ENCODE peak calls at places on chromosomes 12 and 14, in nine cellular contexts. One of them, this sample, is unnamed.

GRCh38 chr12:103350116-103350515 is 145.7 kb downstream of the C12orf42 start:
- DNase-seq in sigmoid colon: no peak
- DNase-seq in GM19239: no peak
- DNase-seq in Caco-2: no peak
- DNase-seq in activated CD8-positive, alpha-beta memory T cell treated with anti-CD3 and anti-CD28 coated beads, Interleukin-2, amount 10 ng/mL, durations not matched to agents 7 days and 5 days: no peak
- DNase-seq in stimulated activated CD8-positive, alpha-beta memory T cell treated with anti-CD3 and anti-CD28 coated beads, Interleukin-12 subunit alpha, Interleukin-12 subunit beta, amount 100 ng/mL, for 4 hours: no peak
- DNase-seq in central memory CD8-positive, alpha-beta T cell: no peak
- DNase-seq in heart left ventricle: no peak
- DNase-seq in WTC11: no peak
- DNase-seq in this sample: no peak

GRCh38 chr12:9064815-9065606 is 50.7 kb downstream of the A2M start:
- DNase-seq in WTC11: peak
- DNase-seq in Caco-2: peak
- DNase-seq in heart left ventricle: peak
- DNase-seq in central memory CD8-positive, alpha-beta T cell: no peak
- DNase-seq in activated CD8-positive, alpha-beta memory T cell treated with anti-CD3 and anti-CD28 coated beads, Interleukin-2, amount 10 ng/mL, durations not matched to agents 7 days and 5 days: no peak
- DNase-seq in sigmoid colon: peak
- DNase-seq in stimulated activated CD8-positive, alpha-beta memory T cell treated with anti-CD3 and anti-CD28 coated beads, Interleukin-12 subunit alpha, Interleukin-12 subunit beta, amount 100 ng/mL, for 4 hours: peak
- DNase-seq in GM19239: no peak
- DNase-seq in this sample: peak

GRCh38 chr14:64502476-64503183 is 1.0 kb downstream of the ZBTB25 start:
- DNase-seq in activated CD8-positive, alpha-beta memory T cell treated with anti-CD3 and anti-CD28 coated beads, Interleukin-2, amount 10 ng/mL, durations not matched to agents 7 days and 5 days: peak
- DNase-seq in GM19239: no peak
- DNase-seq in sigmoid colon: peak
- DNase-seq in Caco-2: peak
- DNase-seq in WTC11: no peak
- DNase-seq in stimulated activated CD8-positive, alpha-beta memory T cell treated with anti-CD3 and anti-CD28 coated beads, Interleukin-12 subunit alpha, Interleukin-12 subunit beta, amount 100 ng/mL, for 4 hours: no peak
- DNase-seq in central memory CD8-positive, alpha-beta T cell: no peak
- DNase-seq in heart left ventricle: no peak
- DNase-seq in this sample: no peak

GRCh38 chr12:25500651-25501050 is 52.4 kb downstream of the LMNTD1 start:
- DNase-seq in stimulated activated CD8-positive, alpha-beta memory T cell treated with anti-CD3 and anti-CD28 coated beads, Interleukin-12 subunit alpha, Interleukin-12 subunit beta, amount 100 ng/mL, for 4 hours: no peak
- DNase-seq in heart left ventricle: no peak
- DNase-seq in GM19239: no peak
- DNase-seq in sigmoid colon: no peak
- DNase-seq in central memory CD8-positive, alpha-beta T cell: no peak
- DNase-seq in Caco-2: no peak
- DNase-seq in activated CD8-positive, alpha-beta memory T cell treated with anti-CD3 and anti-CD28 coated beads, Interleukin-2, amount 10 ng/mL, durations not matched to agents 7 days and 5 days: no peak
- DNase-seq in WTC11: no peak
- DNase-seq in this sample: no peak

GRCh38 chr12:57735952-57736742 is 2.4 kb downstream of the AGAP2 start:
- DNase-seq in Caco-2: peak
- DNase-seq in sigmoid colon: no peak
- DNase-seq in WTC11: peak
- DNase-seq in central memory CD8-positive, alpha-beta T cell: no peak
- DNase-seq in stimulated activated CD8-positive, alpha-beta memory T cell treated with anti-CD3 and anti-CD28 coated beads, Interleukin-12 subunit alpha, Interleukin-12 subunit beta, amount 100 ng/mL, for 4 hours: no peak
- DNase-seq in heart left ventricle: peak
- DNase-seq in activated CD8-positive, alpha-beta memory T cell treated with anti-CD3 and anti-CD28 coated beads, Interleukin-2, amount 10 ng/mL, durations not matched to agents 7 days and 5 days: no peak
- DNase-seq in GM19239: no peak
- DNase-seq in this sample: peak

GRCh38 chr14:98956181-98956580 is 315.8 kb downstream of the BCL11B start:
- DNase-seq in Caco-2: no peak
- DNase-seq in sigmoid colon: peak
- DNase-seq in stimulated activated CD8-positive, alpha-beta memory T cell treated with anti-CD3 and anti-CD28 coated beads, Interleukin-12 subunit alpha, Interleukin-12 subunit beta, amount 100 ng/mL, for 4 hours: no peak
- DNase-seq in activated CD8-positive, alpha-beta memory T cell treated with anti-CD3 and anti-CD28 coated beads, Interleukin-2, amount 10 ng/mL, durations not matched to agents 7 days and 5 days: no peak
- DNase-seq in heart left ventricle: no peak
- DNase-seq in central memory CD8-positive, alpha-beta T cell: no peak
- DNase-seq in GM19239: no peak
- DNase-seq in WTC11: no peak
- DNase-seq in this sample: no peak

GRCh38 chr14:58749066-58749669 is 111.4 kb downstream of the DACT1 start:
- DNase-seq in GM19239: peak
- DNase-seq in WTC11: no peak
- DNase-seq in heart left ventricle: no peak
- DNase-seq in activated CD8-positive, alpha-beta memory T cell treated with anti-CD3 and anti-CD28 coated beads, Interleukin-2, amount 10 ng/mL, durations not matched to agents 7 days and 5 days: peak
- DNase-seq in sigmoid colon: no peak
- DNase-seq in Caco-2: no peak
- DNase-seq in central memory CD8-positive, alpha-beta T cell: no peak
- DNase-seq in stimulated activated CD8-positive, alpha-beta memory T cell treated with anti-CD3 and anti-CD28 coated beads, Interleukin-12 subunit alpha, Interleukin-12 subunit beta, amount 100 ng/mL, for 4 hours: no peak
- DNase-seq in this sample: no peak

GRCh38 chr12:55972906-55973597 is 826 bp upstream of the RAB5B start:
- DNase-seq in heart left ventricle: no peak
- DNase-seq in GM19239: no peak
- DNase-seq in activated CD8-positive, alpha-beta memory T cell treated with anti-CD3 and anti-CD28 coated beads, Interleukin-2, amount 10 ng/mL, durations not matched to agents 7 days and 5 days: peak
- DNase-seq in WTC11: no peak
- DNase-seq in sigmoid colon: no peak
- DNase-seq in Caco-2: no peak
- DNase-seq in central memory CD8-positive, alpha-beta T cell: no peak
- DNase-seq in stimulated activated CD8-positive, alpha-beta memory T cell treated with anti-CD3 and anti-CD28 coated beads, Interleukin-12 subunit alpha, Interleukin-12 subunit beta, amount 100 ng/mL, for 4 hours: no peak
- DNase-seq in this sample: no peak

GRCh38 chr12:58443981-58444371 is 476.3 kb downstream of the LRIG3 start:
- DNase-seq in GM19239: no peak
- DNase-seq in activated CD8-positive, alpha-beta memory T cell treated with anti-CD3 and anti-CD28 coated beads, Interleukin-2, amount 10 ng/mL, durations not matched to agents 7 days and 5 days: no peak
- DNase-seq in stimulated activated CD8-positive, alpha-beta memory T cell treated with anti-CD3 and anti-CD28 coated beads, Interleukin-12 subunit alpha, Interleukin-12 subunit beta, amount 100 ng/mL, for 4 hours: no peak
- DNase-seq in sigmoid colon: no peak
- DNase-seq in central memory CD8-positive, alpha-beta T cell: no peak
- DNase-seq in WTC11: no peak
- DNase-seq in heart left ventricle: peak
- DNase-seq in Caco-2: no peak
- DNase-seq in this sample: no peak

GRCh38 chr14:67566908-67567307 is 33.2 kb downstream of the PIGH start:
- DNase-seq in heart left ventricle: no peak
- DNase-seq in WTC11: no peak
- DNase-seq in stimulated activated CD8-positive, alpha-beta memory T cell treated with anti-CD3 and anti-CD28 coated beads, Interleukin-12 subunit alpha, Interleukin-12 subunit beta, amount 100 ng/mL, for 4 hours: no peak
- DNase-seq in central memory CD8-positive, alpha-beta T cell: no peak
- DNase-seq in sigmoid colon: peak
- DNase-seq in GM19239: no peak
- DNase-seq in activated CD8-positive, alpha-beta memory T cell treated with anti-CD3 and anti-CD28 coated beads, Interleukin-2, amount 10 ng/mL, durations not matched to agents 7 days and 5 days: no peak
- DNase-seq in Caco-2: no peak
- DNase-seq in this sample: no peak

GRCh38 chr14:95774265-95775160 is 60.6 kb upstream of the TCL1A start:
- DNase-seq in Caco-2: peak
- DNase-seq in WTC11: peak
- DNase-seq in heart left ventricle: no peak
- DNase-seq in GM19239: peak
- DNase-seq in sigmoid colon: no peak
- DNase-seq in stimulated activated CD8-positive, alpha-beta memory T cell treated with anti-CD3 and anti-CD28 coated beads, Interleukin-12 subunit alpha, Interleukin-12 subunit beta, amount 100 ng/mL, for 4 hours: peak
- DNase-seq in activated CD8-positive, alpha-beta memory T cell treated with anti-CD3 and anti-CD28 coated beads, Interleukin-2, amount 10 ng/mL, durations not matched to agents 7 days and 5 days: peak
- DNase-seq in central memory CD8-positive, alpha-beta T cell: peak
- DNase-seq in this sample: peak

GRCh38 chr12:52181757-52182156 is 10.1 kb downstream of the KRT80 start:
- DNase-seq in GM19239: no peak
- DNase-seq in heart left ventricle: no peak
- DNase-seq in Caco-2: no peak
- DNase-seq in central memory CD8-positive, alpha-beta T cell: no peak
- DNase-seq in stimulated activated CD8-positive, alpha-beta memory T cell treated with anti-CD3 and anti-CD28 coated beads, Interleukin-12 subunit alpha, Interleukin-12 subunit beta, amount 100 ng/mL, for 4 hours: no peak
- DNase-seq in activated CD8-positive, alpha-beta memory T cell treated with anti-CD3 and anti-CD28 coated beads, Interleukin-2, amount 10 ng/mL, durations not matched to agents 7 days and 5 days: no peak
- DNase-seq in WTC11: peak
- DNase-seq in sigmoid colon: no peak
- DNase-seq in this sample: no peak

GRCh38 chr12:57604454-57605307 is at the start of gene DTX3:
- DNase-seq in Caco-2: peak
- DNase-seq in stimulated activated CD8-positive, alpha-beta memory T cell treated with anti-CD3 and anti-CD28 coated beads, Interleukin-12 subunit alpha, Interleukin-12 subunit beta, amount 100 ng/mL, for 4 hours: no peak
- DNase-seq in GM19239: no peak
- DNase-seq in sigmoid colon: peak
- DNase-seq in central memory CD8-positive, alpha-beta T cell: no peak
- DNase-seq in WTC11: peak
- DNase-seq in activated CD8-positive, alpha-beta memory T cell treated with anti-CD3 and anti-CD28 coated beads, Interleukin-2, amount 10 ng/mL, durations not matched to agents 7 days and 5 days: peak
- DNase-seq in heart left ventricle: peak
- DNase-seq in this sample: no peak

GRCh38 chr12:120799417-120800045 is 73.9 kb downstream of the ACADS start:
- DNase-seq in heart left ventricle: no peak
- DNase-seq in activated CD8-positive, alpha-beta memory T cell treated with anti-CD3 and anti-CD28 coated beads, Interleukin-2, amount 10 ng/mL, durations not matched to agents 7 days and 5 days: no peak
- DNase-seq in stimulated activated CD8-positive, alpha-beta memory T cell treated with anti-CD3 and anti-CD28 coated beads, Interleukin-12 subunit alpha, Interleukin-12 subunit beta, amount 100 ng/mL, for 4 hours: no peak
- DNase-seq in sigmoid colon: no peak
- DNase-seq in Caco-2: peak
- DNase-seq in central memory CD8-positive, alpha-beta T cell: no peak
- DNase-seq in WTC11: no peak
- DNase-seq in GM19239: no peak
- DNase-seq in this sample: no peak

GRCh38 chr12:51082561-51083139 is 746 bp downstream of the CSRNP2 start:
- DNase-seq in WTC11: no peak
- DNase-seq in heart left ventricle: no peak
- DNase-seq in stimulated activated CD8-positive, alpha-beta memory T cell treated with anti-CD3 and anti-CD28 coated beads, Interleukin-12 subunit alpha, Interleukin-12 subunit beta, amount 100 ng/mL, for 4 hours: no peak
- DNase-seq in activated CD8-positive, alpha-beta memory T cell treated with anti-CD3 and anti-CD28 coated beads, Interleukin-2, amount 10 ng/mL, durations not matched to agents 7 days and 5 days: peak
- DNase-seq in sigmoid colon: no peak
- DNase-seq in Caco-2: no peak
- DNase-seq in central memory CD8-positive, alpha-beta T cell: no peak
- DNase-seq in GM19239: no peak
- DNase-seq in this sample: peak

GRCh38 chr14:70827366-70828151 is 18.2 kb upstream of the MAP3K9 start:
- DNase-seq in sigmoid colon: no peak
- DNase-seq in stimulated activated CD8-positive, alpha-beta memory T cell treated with anti-CD3 and anti-CD28 coated beads, Interleukin-12 subunit alpha, Interleukin-12 subunit beta, amount 100 ng/mL, for 4 hours: no peak
- DNase-seq in WTC11: no peak
- DNase-seq in Caco-2: no peak
- DNase-seq in GM19239: no peak
- DNase-seq in heart left ventricle: no peak
- DNase-seq in central memory CD8-positive, alpha-beta T cell: no peak
- DNase-seq in activated CD8-positive, alpha-beta memory T cell treated with anti-CD3 and anti-CD28 coated beads, Interleukin-2, amount 10 ng/mL, durations not matched to agents 7 days and 5 days: no peak
- DNase-seq in this sample: no peak

GRCh38 chr12:64006211-64006610 is 161.7 kb downstream of the SRGAP1 start:
- DNase-seq in central memory CD8-positive, alpha-beta T cell: no peak
- DNase-seq in sigmoid colon: no peak
- DNase-seq in stimulated activated CD8-positive, alpha-beta memory T cell treated with anti-CD3 and anti-CD28 coated beads, Interleukin-12 subunit alpha, Interleukin-12 subunit beta, amount 100 ng/mL, for 4 hours: no peak
- DNase-seq in Caco-2: no peak
- DNase-seq in WTC11: no peak
- DNase-seq in activated CD8-positive, alpha-beta memory T cell treated with anti-CD3 and anti-CD28 coated beads, Interleukin-2, amount 10 ng/mL, durations not matched to agents 7 days and 5 days: no peak
- DNase-seq in GM19239: no peak
- DNase-seq in heart left ventricle: no peak
- DNase-seq in this sample: no peak

GRCh38 chr14:98404811-98405210 is 867.2 kb downstream of the BCL11B start:
- DNase-seq in sigmoid colon: no peak
- DNase-seq in heart left ventricle: no peak
- DNase-seq in central memory CD8-positive, alpha-beta T cell: no peak
- DNase-seq in stimulated activated CD8-positive, alpha-beta memory T cell treated with anti-CD3 and anti-CD28 coated beads, Interleukin-12 subunit alpha, Interleukin-12 subunit beta, amount 100 ng/mL, for 4 hours: no peak
- DNase-seq in WTC11: no peak
- DNase-seq in GM19239: no peak
- DNase-seq in Caco-2: no peak
- DNase-seq in activated CD8-positive, alpha-beta memory T cell treated with anti-CD3 and anti-CD28 coated beads, Interleukin-2, amount 10 ng/mL, durations not matched to agents 7 days and 5 days: no peak
- DNase-seq in this sample: no peak

GRCh38 chr12:19988457-19988856 is 379.9 kb upstream of the PDE3A start:
- DNase-seq in GM19239: no peak
- DNase-seq in sigmoid colon: no peak
- DNase-seq in Caco-2: no peak
- DNase-seq in WTC11: no peak
- DNase-seq in central memory CD8-positive, alpha-beta T cell: no peak
- DNase-seq in stimulated activated CD8-positive, alpha-beta memory T cell treated with anti-CD3 and anti-CD28 coated beads, Interleukin-12 subunit alpha, Interleukin-12 subunit beta, amount 100 ng/mL, for 4 hours: no peak
- DNase-seq in activated CD8-positive, alpha-beta memory T cell treated with anti-CD3 and anti-CD28 coated beads, Interleukin-2, amount 10 ng/mL, durations not matched to agents 7 days and 5 days: no peak
- DNase-seq in heart left ventricle: no peak
- DNase-seq in this sample: no peak

GRCh38 chr14:20848316-20848954 is 42.8 kb upstream of the RNASE3 start:
- DNase-seq in WTC11: no peak
- DNase-seq in activated CD8-positive, alpha-beta memory T cell treated with anti-CD3 and anti-CD28 coated beads, Interleukin-2, amount 10 ng/mL, durations not matched to agents 7 days and 5 days: no peak
- DNase-seq in stimulated activated CD8-positive, alpha-beta memory T cell treated with anti-CD3 and anti-CD28 coated beads, Interleukin-12 subunit alpha, Interleukin-12 subunit beta, amount 100 ng/mL, for 4 hours: no peak
- DNase-seq in GM19239: no peak
- DNase-seq in sigmoid colon: no peak
- DNase-seq in central memory CD8-positive, alpha-beta T cell: no peak
- DNase-seq in Caco-2: no peak
- DNase-seq in heart left ventricle: no peak
- DNase-seq in this sample: no peak

GRCh38 chr12:13339091-13339490 is 142.6 kb downstream of the EMP1 start:
- DNase-seq in stimulated activated CD8-positive, alpha-beta memory T cell treated with anti-CD3 and anti-CD28 coated beads, Interleukin-12 subunit alpha, Interleukin-12 subunit beta, amount 100 ng/mL, for 4 hours: no peak
- DNase-seq in WTC11: no peak
- DNase-seq in Caco-2: no peak
- DNase-seq in central memory CD8-positive, alpha-beta T cell: no peak
- DNase-seq in heart left ventricle: no peak
- DNase-seq in sigmoid colon: no peak
- DNase-seq in activated CD8-positive, alpha-beta memory T cell treated with anti-CD3 and anti-CD28 coated beads, Interleukin-2, amount 10 ng/mL, durations not matched to agents 7 days and 5 days: no peak
- DNase-seq in GM19239: no peak
- DNase-seq in this sample: no peak

GRCh38 chr12:24770851-24771250 is 178.1 kb downstream of the BCAT1 start:
- DNase-seq in stimulated activated CD8-positive, alpha-beta memory T cell treated with anti-CD3 and anti-CD28 coated beads, Interleukin-12 subunit alpha, Interleukin-12 subunit beta, amount 100 ng/mL, for 4 hours: no peak
- DNase-seq in WTC11: no peak
- DNase-seq in activated CD8-positive, alpha-beta memory T cell treated with anti-CD3 and anti-CD28 coated beads, Interleukin-2, amount 10 ng/mL, durations not matched to agents 7 days and 5 days: no peak
- DNase-seq in central memory CD8-positive, alpha-beta T cell: no peak
- DNase-seq in Caco-2: no peak
- DNase-seq in heart left ventricle: no peak
- DNase-seq in GM19239: no peak
- DNase-seq in sigmoid colon: no peak
- DNase-seq in this sample: no peak

GRCh38 chr14:104680056-104680805 is 9.2 kb upstream of the INF2 start:
- DNase-seq in activated CD8-positive, alpha-beta memory T cell treated with anti-CD3 and anti-CD28 coated beads, Interleukin-2, amount 10 ng/mL, durations not matched to agents 7 days and 5 days: no peak
- DNase-seq in central memory CD8-positive, alpha-beta T cell: no peak
- DNase-seq in sigmoid colon: peak
- DNase-seq in Caco-2: no peak
- DNase-seq in heart left ventricle: no peak
- DNase-seq in stimulated activated CD8-positive, alpha-beta memory T cell treated with anti-CD3 and anti-CD28 coated beads, Interleukin-12 subunit alpha, Interleukin-12 subunit beta, amount 100 ng/mL, for 4 hours: no peak
- DNase-seq in WTC11: no peak
- DNase-seq in GM19239: no peak
- DNase-seq in this sample: no peak

GRCh38 chr14:69980457-69981414 is 101.5 kb downstream of the SMOC1 start:
- DNase-seq in stimulated activated CD8-positive, alpha-beta memory T cell treated with anti-CD3 and anti-CD28 coated beads, Interleukin-12 subunit alpha, Interleukin-12 subunit beta, amount 100 ng/mL, for 4 hours: no peak
- DNase-seq in central memory CD8-positive, alpha-beta T cell: no peak
- DNase-seq in GM19239: no peak
- DNase-seq in Caco-2: peak
- DNase-seq in WTC11: no peak
- DNase-seq in sigmoid colon: no peak
- DNase-seq in heart left ventricle: no peak
- DNase-seq in activated CD8-positive, alpha-beta memory T cell treated with anti-CD3 and anti-CD28 coated beads, Interleukin-2, amount 10 ng/mL, durations not matched to agents 7 days and 5 days: no peak
- DNase-seq in this sample: no peak

GRCh38 chr14:95078841-95079240 is 78.5 kb downstream of the DICER1 start:
- DNase-seq in heart left ventricle: peak
- DNase-seq in GM19239: no peak
- DNase-seq in sigmoid colon: no peak
- DNase-seq in Caco-2: no peak
- DNase-seq in WTC11: peak
- DNase-seq in activated CD8-positive, alpha-beta memory T cell treated with anti-CD3 and anti-CD28 coated beads, Interleukin-2, amount 10 ng/mL, durations not matched to agents 7 days and 5 days: no peak
- DNase-seq in central memory CD8-positive, alpha-beta T cell: no peak
- DNase-seq in stimulated activated CD8-positive, alpha-beta memory T cell treated with anti-CD3 and anti-CD28 coated beads, Interleukin-12 subunit alpha, Interleukin-12 subunit beta, amount 100 ng/mL, for 4 hours: no peak
- DNase-seq in this sample: no peak

GRCh38 chr12:69927145-69927544 is 102.1 kb downstream of the MYRFL start:
- DNase-seq in GM19239: no peak
- DNase-seq in Caco-2: no peak
- DNase-seq in central memory CD8-positive, alpha-beta T cell: no peak
- DNase-seq in stimulated activated CD8-positive, alpha-beta memory T cell treated with anti-CD3 and anti-CD28 coated beads, Interleukin-12 subunit alpha, Interleukin-12 subunit beta, amount 100 ng/mL, for 4 hours: no peak
- DNase-seq in activated CD8-positive, alpha-beta memory T cell treated with anti-CD3 and anti-CD28 coated beads, Interleukin-2, amount 10 ng/mL, durations not matched to agents 7 days and 5 days: no peak
- DNase-seq in heart left ventricle: no peak
- DNase-seq in WTC11: no peak
- DNase-seq in sigmoid colon: no peak
- DNase-seq in this sample: no peak

GRCh38 chr14:59187802-59188460 is 536 bp upstream of the DAAM1 start:
- DNase-seq in heart left ventricle: peak
- DNase-seq in activated CD8-positive, alpha-beta memory T cell treated with anti-CD3 and anti-CD28 coated beads, Interleukin-2, amount 10 ng/mL, durations not matched to agents 7 days and 5 days: peak
- DNase-seq in stimulated activated CD8-positive, alpha-beta memory T cell treated with anti-CD3 and anti-CD28 coated beads, Interleukin-12 subunit alpha, Interleukin-12 subunit beta, amount 100 ng/mL, for 4 hours: peak
- DNase-seq in GM19239: no peak
- DNase-seq in sigmoid colon: peak
- DNase-seq in central memory CD8-positive, alpha-beta T cell: peak
- DNase-seq in Caco-2: peak
- DNase-seq in WTC11: peak
- DNase-seq in this sample: peak

GRCh38 chr12:80422549-80422948 is 21.5 kb upstream of the PTPRQ start:
- DNase-seq in heart left ventricle: no peak
- DNase-seq in Caco-2: no peak
- DNase-seq in sigmoid colon: no peak
- DNase-seq in GM19239: no peak
- DNase-seq in stimulated activated CD8-positive, alpha-beta memory T cell treated with anti-CD3 and anti-CD28 coated beads, Interleukin-12 subunit alpha, Interleukin-12 subunit beta, amount 100 ng/mL, for 4 hours: no peak
- DNase-seq in WTC11: no peak
- DNase-seq in central memory CD8-positive, alpha-beta T cell: no peak
- DNase-seq in activated CD8-positive, alpha-beta memory T cell treated with anti-CD3 and anti-CD28 coated beads, Interleukin-2, amount 10 ng/mL, durations not matched to agents 7 days and 5 days: no peak
- DNase-seq in this sample: no peak

GRCh38 chr14:100376751-100377171 is 53.6 kb downstream of the SLC25A47 start:
- DNase-seq in WTC11: no peak
- DNase-seq in central memory CD8-positive, alpha-beta T cell: no peak
- DNase-seq in sigmoid colon: no peak
- DNase-seq in stimulated activated CD8-positive, alpha-beta memory T cell treated with anti-CD3 and anti-CD28 coated beads, Interleukin-12 subunit alpha, Interleukin-12 subunit beta, amount 100 ng/mL, for 4 hours: no peak
- DNase-seq in Caco-2: peak
- DNase-seq in activated CD8-positive, alpha-beta memory T cell treated with anti-CD3 and anti-CD28 coated beads, Interleukin-2, amount 10 ng/mL, durations not matched to agents 7 days and 5 days: no peak
- DNase-seq in heart left ventricle: no peak
- DNase-seq in GM19239: no peak
- DNase-seq in this sample: peak

GRCh38 chr12:72359416-72359815 is 87.2 kb downstream of the TRHDE start:
- DNase-seq in GM19239: no peak
- DNase-seq in WTC11: no peak
- DNase-seq in stimulated activated CD8-positive, alpha-beta memory T cell treated with anti-CD3 and anti-CD28 coated beads, Interleukin-12 subunit alpha, Interleukin-12 subunit beta, amount 100 ng/mL, for 4 hours: no peak
- DNase-seq in Caco-2: no peak
- DNase-seq in sigmoid colon: no peak
- DNase-seq in central memory CD8-positive, alpha-beta T cell: no peak
- DNase-seq in heart left ventricle: no peak
- DNase-seq in activated CD8-positive, alpha-beta memory T cell treated with anti-CD3 and anti-CD28 coated beads, Interleukin-2, amount 10 ng/mL, durations not matched to agents 7 days and 5 days: no peak
- DNase-seq in this sample: no peak

GRCh38 chr12:22054155-22054554 is 8.1 kb downstream of the CMAS start:
- DNase-seq in WTC11: no peak
- DNase-seq in sigmoid colon: no peak
- DNase-seq in activated CD8-positive, alpha-beta memory T cell treated with anti-CD3 and anti-CD28 coated beads, Interleukin-2, amount 10 ng/mL, durations not matched to agents 7 days and 5 days: no peak
- DNase-seq in stimulated activated CD8-positive, alpha-beta memory T cell treated with anti-CD3 and anti-CD28 coated beads, Interleukin-12 subunit alpha, Interleukin-12 subunit beta, amount 100 ng/mL, for 4 hours: no peak
- DNase-seq in heart left ventricle: no peak
- DNase-seq in Caco-2: no peak
- DNase-seq in central memory CD8-positive, alpha-beta T cell: no peak
- DNase-seq in GM19239: no peak
- DNase-seq in this sample: no peak